ENCODE peak calls at places on chromosomes 13 and 19, in eight cellular contexts. I is effector memory CD8-positive, alpha-beta T cell; F is MV-4-11; T is cardiac fibroblast; J is stimulated activated CD8-positive, alpha-beta memory T cell treated with anti-CD3 and anti-CD28 coated beads, Interleukin-7, amount 100 ng/mL, for 1 hour; Z is mesothelial cell of epicardium; O is RPMI8226; V is omental fat pad. D is an unnamed sample.
A peak's percentile ranks its signal among the peaks of the same experiment; 100 is the strongest.

GRCh38 chr19:39277598-39277997 is 9.4 kb downstream of the IFNL2 start:
- DNase-seq in I (no peak), F (no peak), T (peak; percentile 22), J (no peak), Z (no peak), O (no peak), V (no peak), D (no peak)

GRCh38 chr19:3057275-3057714 is 5.0 kb downstream of the TLE5 start:
- DNase-seq in I (no peak), F (no peak), T (peak; percentile 93), J (no peak), Z (no peak), O (no peak), V (no peak), D (peak; percentile 29)

GRCh38 chr13:111372651-111373425 is 52.4 kb downstream of the TEX29 start:
- DNase-seq in I (no peak), F (no peak), T (no peak), J (no peak), Z (no peak), O (no peak), V (no peak), D (no peak)

GRCh38 chr19:10033614-10034013 is 20.3 kb downstream of the RDH8 start:
- DNase-seq in I (no peak), F (no peak), T (no peak), J (no peak), Z (no peak), O (no peak), V (no peak), D (no peak)

GRCh38 chr19:1274081-1274851 is 1.1 kb upstream of the FAM174C start:
- DNase-seq in I (no peak), F (peak; percentile 54), T (no peak), J (no peak), Z (no peak), O (no peak), V (no peak), D (no peak)

GRCh38 chr19:34171539-34171876 is 796 bp upstream of the LSM14A start:
- DNase-seq in I (no peak), F (peak; percentile 76), T (no peak), J (no peak), Z (no peak), O (no peak), V (no peak), D (no peak)

GRCh38 chr19:43809762-43810696 is 7.8 kb upstream of the LYPD5 start:
- DNase-seq in I (no peak), F (peak; percentile 79), T (peak; percentile 79), J (no peak), Z (no peak), O (peak; percentile 57), V (no peak), D (peak; percentile 31)

GRCh38 chr13:40127476-40127875 is 472.0 kb downstream of the COG6 start:
- DNase-seq in I (no peak), F (peak; percentile 5), T (no peak), J (no peak), Z (no peak), O (peak; percentile 53), V (no peak), D (no peak)

GRCh38 chr13:37295046-37295445 is 189.6 kb upstream of the CSNK1A1L start:
- DNase-seq in I (no peak), F (no peak), T (peak; percentile 68), J (no peak), Z (no peak), O (no peak), V (no peak), D (no peak)

GRCh38 chr19:4130635-4131438 is 6.9 kb upstream of the MAP2K2 start:
- DNase-seq in I (no peak), F (no peak), T (peak; percentile 74), J (no peak), Z (no peak), O (no peak), V (no peak), D (no peak)

GRCh38 chr19:31535691-31536460 is 186.6 kb upstream of the TSHZ3 start:
- DNase-seq in I (no peak), F (no peak), T (no peak), J (no peak), Z (peak; percentile 5), O (no peak), V (no peak), D (no peak)

GRCh38 chr19:39813264-39813998 is 20.5 kb downstream of the DYRK1B start:
- DNase-seq in I (no peak), F (no peak), T (no peak), J (no peak), Z (no peak), O (no peak), V (no peak), D (no peak)

GRCh38 chr13:90760639-90761038 is 586.8 kb upstream of the MIR17HG start:
- DNase-seq in I (no peak), F (no peak), T (no peak), J (no peak), Z (no peak), O (no peak), V (no peak), D (no peak)

GRCh38 chr19:15640294-15640903 is at the start of gene CYP4F3:
- DNase-seq in I (no peak), F (peak; percentile 20), T (no peak), J (no peak), Z (no peak), O (peak; percentile 78), V (no peak), D (no peak)

GRCh38 chr13:21997726-21998125 is 326.9 kb downstream of the FGF9 start:
- DNase-seq in I (no peak), F (no peak), T (no peak), J (no peak), Z (no peak), O (no peak), V (no peak), D (no peak)

GRCh38 chr13:40637644-40638043 is 28.8 kb downstream of the FOXO1 start:
- DNase-seq in I (no peak), F (no peak), T (no peak), J (no peak), Z (no peak), O (no peak), V (no peak), D (no peak)

GRCh38 chr19:32372726-32373613 is 27.6 kb downstream of the ZNF507 start:
- DNase-seq in I (no peak), F (no peak), T (peak; percentile 45), J (no peak), Z (no peak), O (no peak), V (no peak), D (no peak)

GRCh38 chr19:1169921-1170885 is 3.9 kb downstream of the SBNO2 start:
- DNase-seq in I (no peak), F (no peak), T (peak; percentile 61), J (no peak), Z (no peak), O (no peak), V (no peak), D (no peak)

GRCh38 chr13:111667757-111668156 is 347.3 kb downstream of the TEX29 start:
- DNase-seq in I (no peak), F (no peak), T (no peak), J (no peak), Z (no peak), O (no peak), V (no peak), D (no peak)

GRCh38 chr19:38455031-38455430 is 21.5 kb downstream of the RYR1 start:
- DNase-seq in I (no peak), F (no peak), T (peak; percentile 10), J (no peak), Z (no peak), O (peak; percentile 39), V (no peak), D (no peak)

D was measured in NCI-H1694.